ENCODE peak calls at places on chromosome 6, in four cellular contexts. Y is HT1080, F is GM13977, Z is iris pigment epithelial cell. D is an unnamed sample.

GRCh38 chr6:14046476-14047068 is 71.0 kb upstream of the CD83 start:
- DNase-seq in Z (peak), Y (peak), F (peak), D (peak)

GRCh38 chr6:18211338-18211737 is 53.0 kb downstream of the DEK start:
- DNase-seq in F (peak), Y (no peak), Z (no peak), D (no peak)

GRCh38 chr6:139510040-139510815 is 135.8 kb upstream of the CITED2 start:
- DNase-seq in Y (no peak), Z (no peak), F (no peak), D (no peak)

GRCh38 chr6:149268768-149269167 is 48.7 kb upstream of the TAB2 start:
- DNase-seq in Y (peak), Z (peak), F (no peak), D (no peak)

GRCh38 chr6:168615837-168616236 is 174.9 kb downstream of the SMOC2 start:
- DNase-seq in F (no peak), Y (no peak), Z (no peak), D (no peak)

GRCh38 chr6:32609731-32610640 is 20.3 kb upstream of the HLA-DRB1 start:
- DNase-seq in Z (peak), Y (peak), F (peak), D (peak)

GRCh38 chr6:110949679-110950285 is 8.7 kb upstream of the GTF3C6 start:
- DNase-seq in F (no peak), Y (peak), Z (peak), D (no peak)

GRCh38 chr6:106974337-106974998 is at the start of gene CD24:
- DNase-seq in F (peak), Z (no peak), Y (no peak), D (no peak)

GRCh38 chr6:21438237-21438985 is 155.1 kb upstream of the SOX4 start:
- DNase-seq in Z (peak), F (peak), Y (peak), D (no peak)

GRCh38 chr6:87700729-87701675 is 1.0 kb downstream of the AKIRIN2 start:
- DNase-seq in Z (peak), F (peak), Y (peak), D (peak)

GRCh38 chr6:134240664-134241431 is 77.1 kb downstream of the SGK1 start:
- DNase-seq in Y (peak), Z (no peak), F (no peak), D (no peak)

GRCh38 chr6:126633362-126633761 is 293.4 kb downstream of the CENPW start:
- DNase-seq in Z (no peak), Y (no peak), F (no peak), D (no peak)

GRCh38 chr6:150878347-150879213 is 13.1 kb downstream of the MTHFD1L start:
- DNase-seq in F (no peak), Z (no peak), Y (no peak), D (no peak)

GRCh38 chr6:161117329-161117707 is 125.7 kb downstream of the MAP3K4 start:
- DNase-seq in F (no peak), Y (no peak), Z (no peak), D (no peak)

GRCh38 chr6:42448391-42448790 is 3.3 kb downstream of the TRERF1 start:
- DNase-seq in Y (no peak), F (no peak), Z (no peak), D (no peak)

GRCh38 chr6:109388265-109388664 is 6.0 kb upstream of the CD164 start:
- DNase-seq in F (no peak), Z (no peak), Y (no peak), D (no peak)

GRCh38 chr6:155829646-155830045 is 374.0 kb upstream of the NOX3 start:
- DNase-seq in F (no peak), Y (no peak), Z (no peak), D (no peak)

GRCh38 chr6:137402143-137402542 is 92.1 kb downstream of the OLIG3 start:
- DNase-seq in Y (no peak), F (no peak), Z (no peak), D (no peak)

GRCh38 chr6:157756708-157757429 is 66.2 kb upstream of the SNX9 start:
- DNase-seq in F (peak), Y (peak), Z (peak), D (peak)

GRCh38 chr6:37242429-37243052 is 15.0 kb upstream of the TBC1D22B start:
- DNase-seq in F (no peak), Z (peak), Y (peak), D (peak)

GRCh38 chr6:827431-827830 is 134.5 kb upstream of the EXOC2 start:
- DNase-seq in Z (no peak), Y (no peak), F (peak), D (no peak)

GRCh38 chr6:122408697-122409458 is 9.4 kb downstream of the HSF2 start:
- DNase-seq in F (no peak), Y (no peak), Z (no peak), D (no peak)

GRCh38 chr6:135173242-135173988 is 7.7 kb upstream of the MYB start:
- DNase-seq in F (no peak), Z (no peak), Y (no peak), D (no peak)

GRCh38 chr6:117829594-117830319 is 77.3 kb upstream of the SLC35F1 start:
- DNase-seq in F (peak), Y (peak), Z (peak), D (peak)

GRCh38 chr6:157579467-157580031 is 198.6 kb downstream of the ZDHHC14 start:
- DNase-seq in Z (peak), Y (no peak), F (no peak), D (no peak)

GRCh38 chr6:15129872-15130271 is 116.0 kb upstream of the JARID2 start:
- DNase-seq in F (no peak), Y (no peak), Z (no peak), D (no peak)

GRCh38 chr6:113782641-113783040 is 74.5 kb upstream of the MARCKS start:
- DNase-seq in Y (peak), Z (peak), F (no peak), D (no peak)

GRCh38 chr6:131059486-131059885 is 3.6 kb downstream of the EPB41L2 start:
- DNase-seq in F (no peak), Z (peak), Y (no peak), D (peak)

GRCh38 chr6:121479486-121480098 is 44.1 kb downstream of the GJA1 start:
- DNase-seq in Y (no peak), F (no peak), Z (peak), D (no peak)

D was measured in hepatic stellate cell.